ENCODE peak calls at places on chromosomes 12 and 14, in ten cellular contexts. U, Q, B, V, J, A, E, X, N and O are unnamed samples.

GRCh38 chr12:102948941-102949352 is 8.5 kb upstream of the ASCL1 start:
- DNase-seq in E (peak; percentile 23), A (no peak), V (peak; percentile 65), U (peak; percentile 37), N (peak; percentile 11), J (peak; percentile 40), X (peak; percentile 62), B (peak; percentile 3), Q (peak; percentile 40), O (peak; percentile 42)

GRCh38 chr12:75526655-75527511 is 15.5 kb upstream of the KRR1 start:
- DNase-seq in A (peak; percentile 7), U (peak; percentile 84), N (no peak), Q (no peak), J (peak; percentile 83), X (no peak), V (peak; percentile 81), E (no peak), B (peak; percentile 71), O (peak; percentile 59)

GRCh38 chr12:3148366-3149000 is 71.3 kb downstream of the TSPAN9 start:
- DNase-seq in A (no peak), J (no peak), U (peak; percentile 25), X (no peak), N (no peak), V (no peak), B (no peak), E (no peak), Q (no peak), O (no peak)

GRCh38 chr12:27076930-27077329 is 5.4 kb downstream of the C12orf71 start:
- DNase-seq in U (peak; percentile 7), N (no peak), A (no peak), E (no peak), X (no peak), Q (no peak), J (no peak), B (no peak), V (peak; percentile 34), O (peak; percentile 50)

GRCh38 chr12:131041216-131041967 is 87.7 kb downstream of the ADGRD1 start:
- DNase-seq in V (no peak), N (no peak), B (no peak), X (no peak), J (no peak), E (no peak), A (no peak), U (no peak), Q (no peak), O (no peak)

GRCh38 chr12:43638786-43639185 is 86.8 kb upstream of the ADAMTS20 start:
- DNase-seq in A (no peak), V (no peak), Q (no peak), U (no peak), N (no peak), E (no peak), J (no peak), X (no peak), B (no peak), O (no peak)

GRCh38 chr12:100229036-100229635 is 28.5 kb downstream of the ACTR6 start:
- DNase-seq in J (peak; percentile 30), B (no peak), A (no peak), E (no peak), X (no peak), V (peak; percentile 17), U (peak; percentile 13), Q (no peak), N (no peak), O (peak; percentile 53)

GRCh38 chr12:78421011-78421410 is 443.6 kb upstream of the SYT1 start:
- DNase-seq in J (no peak), Q (no peak), A (peak; percentile 18), V (no peak), X (no peak), N (no peak), B (no peak), E (no peak), U (peak; percentile 8), O (no peak)

GRCh38 chr12:26271024-26271423 is 75.7 kb downstream of the SSPN start:
- DNase-seq in X (no peak), U (peak; percentile 50), A (no peak), J (peak; percentile 24), B (no peak), N (no peak), Q (no peak), V (no peak), E (no peak), O (no peak)

GRCh38 chr12:26696613-26697092 is 136.3 kb downstream of the ITPR2 start:
- DNase-seq in X (no peak), N (no peak), Q (no peak), U (peak; percentile 52), V (no peak), B (no peak), J (no peak), E (no peak), A (no peak), O (peak; percentile 60)

GRCh38 chr14:90641111-90642010 is 174.9 kb downstream of the TTC7B start:
- DNase-seq in Q (no peak), A (no peak), J (no peak), V (no peak), N (no peak), U (peak; percentile 29), X (no peak), E (no peak), B (no peak), O (no peak)

GRCh38 chr12:131203666-131204415 is 250.1 kb downstream of the ADGRD1 start:
- DNase-seq in A (no peak), N (no peak), X (no peak), J (no peak), U (no peak), Q (no peak), E (no peak), B (no peak), V (no peak), O (no peak)

GRCh38 chr14:80202888-80203562 is 8.3 kb downstream of the DIO2 start:
- DNase-seq in Q (no peak), A (no peak), U (no peak), E (no peak), J (peak; percentile 18), N (no peak), X (no peak), V (no peak), B (no peak), O (peak; percentile 22)

GRCh38 chr14:86799244-86799647 is 1193.7 kb downstream of the GALC start:
- DNase-seq in X (no peak), J (peak; percentile 95), U (peak; percentile 98), E (peak; percentile 18), B (peak; percentile 92), A (peak; percentile 95), V (peak; percentile 98), N (peak; percentile 51), Q (no peak), O (peak; percentile 93)
- TF ChIP-seq CTCF in X (peak; percentile 14), J (peak; percentile 17), U (peak; percentile 20), E (no peak), B (no peak), A (peak; percentile 32), V (peak; percentile 12), N (no peak), Q (no peak), O (no peak)

GRCh38 chr14:26394114-26394855 is 203.5 kb downstream of the NOVA1 start:
- DNase-seq in X (no peak), Q (no peak), B (no peak), V (peak; percentile 51), U (peak; percentile 12), E (no peak), N (peak; percentile 8), A (no peak), J (peak; percentile 40), O (peak; percentile 1)
- TF ChIP-seq CTCF in X (no peak), Q (peak; percentile 38), B (peak; percentile 34), V (no peak), U (peak; percentile 46), E (no peak), N (peak; percentile 58), A (no peak), J (peak; percentile 41), O (peak; percentile 19)

GRCh38 chr12:46263140-46264017 is 5.5 kb downstream of the SLC38A1 start:
- DNase-seq in B (no peak), V (no peak), U (no peak), E (no peak), X (no peak), A (no peak), J (no peak), N (no peak), Q (no peak), O (no peak)
- TF ChIP-seq CTCF in B (peak; percentile 40), V (peak; percentile 10), U (peak; percentile 29), E (no peak), X (no peak), A (peak; percentile 1), J (peak; percentile 32), N (peak; percentile 19), Q (no peak), O (peak; percentile 15)

GRCh38 chr12:112752298-112752697 is 39.2 kb upstream of the RPH3A start:
- DNase-seq in E (no peak), J (no peak), U (no peak), Q (no peak), B (no peak), A (no peak), N (no peak), V (no peak), X (no peak), O (no peak)

GRCh38 chr12:112749081-112749480 is 42.5 kb upstream of the RPH3A start:
- DNase-seq in X (no peak), U (no peak), E (no peak), V (no peak), A (no peak), J (no peak), B (no peak), N (no peak), Q (no peak), O (no peak)

GRCh38 chr12:112751844-112752243 is 39.7 kb upstream of the RPH3A start:
- DNase-seq in J (no peak), Q (no peak), N (no peak), E (no peak), A (no peak), U (no peak), B (no peak), V (no peak), X (no peak), O (no peak)

GRCh38 chr12:112750971-112751370 is 40.6 kb upstream of the RPH3A start:
- DNase-seq in Q (no peak), B (no peak), V (no peak), X (no peak), U (peak; percentile 8), A (no peak), J (peak; percentile 2), E (no peak), N (no peak), O (no peak)

DNA sequence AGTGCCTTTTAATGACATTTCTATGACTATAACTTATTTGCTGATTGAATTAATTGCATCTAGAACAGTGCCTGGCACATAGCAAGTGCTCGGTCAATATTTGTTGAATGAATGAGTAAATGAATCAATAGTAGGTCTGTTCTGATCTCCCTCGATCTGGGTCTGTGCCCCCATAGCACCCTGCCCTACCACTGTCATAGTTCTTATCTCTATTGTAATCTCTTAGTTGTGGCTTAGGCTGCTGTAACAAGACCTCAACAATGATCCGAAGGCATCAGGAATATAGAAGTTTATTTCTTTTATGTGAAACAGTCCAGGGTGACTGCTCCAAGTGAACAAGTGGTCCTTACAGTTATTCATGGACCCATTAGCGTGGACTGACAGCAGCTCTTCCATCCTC is 44.0 kb upstream of the RPH3A start:
- DNase-seq in V (no peak), B (no peak), X (no peak), E (no peak), Q (no peak), N (no peak), U (no peak), A (no peak), J (no peak), O (no peak)
- TF ChIP-seq CTCF in V (no peak), B (no peak), X (no peak), E (no peak), Q (no peak), N (no peak), U (no peak), A (no peak), J (no peak), O (no peak)